ENCODE peak calls at places on chromosomes 7 and 10, in seven cellular contexts. A, Q, B, M, L, U and N are unnamed samples.

GRCh38 chr7:23765943-23766342 is 55.9 kb downstream of the STK31 start:
- DNase-seq in A (no peak), Q (no peak), B (no peak), M (no peak), L (no peak), U (no peak), N (no peak)

GRCh38 chr10:34762603-34763299 is 52.3 kb downstream of the PARD3 start:
- DNase-seq in A (no peak), Q (no peak), B (no peak), M (no peak), L (no peak), U (no peak), N (no peak)

GRCh38 chr10:109926141-109926745 is 2.9 kb upstream of the XPNPEP1 start:
- DNase-seq in A (no peak), Q (no peak), B (no peak), M (no peak), L (no peak), U (no peak), N (no peak)

GRCh38 chr7:142104550-142105527 is 6.7 kb upstream of the MGAM2 start:
- DNase-seq in A (no peak), Q (peak), B (no peak), M (no peak), L (no peak), U (no peak), N (peak)

GRCh38 chr7:155874411-155874810 is 62.1 kb upstream of the SHH start:
- DNase-seq in A (no peak), Q (no peak), B (no peak), M (no peak), L (no peak), U (no peak), N (no peak)

GRCh38 chr7:150388306-150388705 is 9.2 kb downstream of the ZNF775 start:
- DNase-seq in A (no peak), Q (no peak), B (no peak), M (no peak), L (no peak), U (no peak), N (no peak)

GRCh38 chr10:114584419-114584818 is 73.7 kb downstream of the ABLIM1 start:
- DNase-seq in A (peak), Q (no peak), B (no peak), M (no peak), L (no peak), U (peak), N (peak)

GRCh38 chr7:74138334-74138867 is 35.8 kb upstream of the EIF4H start:
- DNase-seq in A (no peak), Q (no peak), B (no peak), M (no peak), L (no peak), U (no peak), N (no peak)

GRCh38 chr7:76310102-76310957 is 7.9 kb downstream of the HSPB1 start:
- DNase-seq in A (no peak), Q (no peak), B (no peak), M (no peak), L (no peak), U (no peak), N (no peak)

GRCh38 chr10:132399117-132400035 is 2.4 kb downstream of the PWWP2B start:
- DNase-seq in A (no peak), Q (no peak), B (no peak), M (no peak), L (no peak), U (no peak), N (no peak)

GRCh38 chr7:150862356-150862755 is 10.0 kb downstream of the AOC1 start:
- DNase-seq in A (no peak), Q (no peak), B (no peak), M (no peak), L (no peak), U (no peak), N (no peak)

GRCh38 chr7:10767771-10768170 is 205.9 kb upstream of the PHF14 start:
- DNase-seq in A (peak), Q (no peak), B (no peak), M (no peak), L (no peak), U (no peak), N (no peak)

GRCh38 chr7:43569424-43569823 is 13.5 kb upstream of the STK17A start:
- DNase-seq in A (peak), Q (peak), B (no peak), M (no peak), L (no peak), U (peak), N (peak)

GRCh38 chr7:129840757-129841156 is 112.0 kb downstream of the UBE2H start:
- DNase-seq in A (no peak), Q (no peak), B (no peak), M (no peak), L (no peak), U (peak), N (peak)

GRCh38 chr7:20350996-20351692 is 20.4 kb downstream of the ITGB8 start:
- DNase-seq in A (no peak), Q (no peak), B (no peak), M (no peak), L (no peak), U (no peak), N (no peak)

GRCh38 chr7:47483604-47484273 is 98.2 kb downstream of the TNS3 start:
- DNase-seq in A (no peak), Q (peak), B (no peak), M (no peak), L (no peak), U (peak), N (peak)

GRCh38 chr7:84370114-84370513 is 175.5 kb upstream of the SEMA3A start:
- DNase-seq in A (no peak), Q (no peak), B (no peak), M (no peak), L (no peak), U (no peak), N (no peak)

GRCh38 chr7:121279060-121279620 is 49.7 kb upstream of the WNT16 start:
- DNase-seq in A (peak), Q (peak), B (no peak), M (no peak), L (no peak), U (peak), N (no peak)

GRCh38 chr10:110547139-110547761 is 20.2 kb upstream of the SMC3 start:
- DNase-seq in A (no peak), Q (peak), B (no peak), M (peak), L (no peak), U (peak), N (peak)

GRCh38 chr10:43237128-43237527 is 29.7 kb downstream of the RASGEF1A start:
- DNase-seq in A (no peak), Q (no peak), B (peak), M (no peak), L (no peak), U (no peak), N (no peak)

GRCh38 chr7:117806011-117806410 is 67.2 kb downstream of the CTTNBP2 start:
- DNase-seq in A (no peak), Q (no peak), B (no peak), M (no peak), L (no peak), U (no peak), N (no peak)

GRCh38 chr7:29375641-29376562 is 181.3 kb downstream of the CHN2 start:
- DNase-seq in A (no peak), Q (peak), B (no peak), M (no peak), L (no peak), U (peak), N (peak)

GRCh38 chr10:31083765-31084184 is 52.1 kb upstream of the ZNF438 start:
- DNase-seq in A (peak), Q (peak), B (no peak), M (no peak), L (peak), U (peak), N (peak)

GRCh38 chr10:89795840-89796239 is 94.5 kb downstream of the KIF20B start:
- DNase-seq in A (no peak), Q (no peak), B (no peak), M (no peak), L (no peak), U (no peak), N (no peak)

GRCh38 chr10:31759124-31759798 is 169.4 kb downstream of the ARHGAP12 start:
- DNase-seq in A (no peak), Q (peak), B (peak), M (peak), L (peak), U (peak), N (peak)

GRCh38 chr7:55572378-55573233 is at the start of gene VOPP1:
- DNase-seq in A (peak), Q (peak), B (peak), M (peak), L (peak), U (peak), N (peak)

GRCh38 chr10:78507761-78508160 is 474.1 kb downstream of the RPS24 start:
- DNase-seq in A (no peak), Q (no peak), B (no peak), M (no peak), L (no peak), U (no peak), N (no peak)

GRCh38 chr7:412731-413356 is 106.8 kb downstream of the PDGFA start:
- DNase-seq in A (no peak), Q (no peak), B (no peak), M (no peak), L (no peak), U (no peak), N (no peak)

GRCh38 chr10:129094813-129095212 is 372.2 kb upstream of the MGMT start:
- DNase-seq in A (no peak), Q (no peak), B (no peak), M (no peak), L (no peak), U (no peak), N (no peak)

GRCh38 chr7:27418544-27418943 is 175.9 kb downstream of the EVX1 start:
- DNase-seq in A (no peak), Q (no peak), B (no peak), M (no peak), L (no peak), U (peak), N (no peak)

GRCh38 chr10:101785801-101786200 is 2.6 kb upstream of the NPM3 start:
- DNase-seq in A (no peak), Q (no peak), B (no peak), M (no peak), L (no peak), U (no peak), N (no peak)

GRCh38 chr7:56110611-56111010 is 4.3 kb upstream of the CHCHD2 start:
- DNase-seq in A (no peak), Q (no peak), B (no peak), M (no peak), L (no peak), U (no peak), N (no peak)

GRCh38 chr10:132861884-132862461 is 76.0 kb upstream of the NKX6-2 start:
- DNase-seq in A (no peak), Q (no peak), B (no peak), M (no peak), L (no peak), U (no peak), N (no peak)

GRCh38 chr7:139775829-139776266 is 1.9 kb downstream of the HIPK2 start:
- DNase-seq in A (peak), Q (peak), B (peak), M (peak), L (peak), U (peak), N (peak)